ENCODE peak calls at places on chromosomes 13 and 19, in four cellular contexts. One of them, this sample, is unnamed.

GRCh38 chr13:112722433-112723250 is 32.8 kb downstream of the ATP11A start:
- DNase-seq in naive thymus-derived CD4-positive, alpha-beta T cell: no peak
- DNase-seq in HL-60: no peak
- DNase-seq in foreskin fibroblast: peak; percentile 44
- DNase-seq in this sample: no peak

GRCh38 chr19:40908981-40909380 is 26.9 kb upstream of the CYP2A7 start:
- DNase-seq in naive thymus-derived CD4-positive, alpha-beta T cell: no peak
- DNase-seq in HL-60: no peak
- DNase-seq in foreskin fibroblast: no peak
- DNase-seq in this sample: no peak

GRCh38 chr13:33186851-33187250 is 98.7 kb downstream of the STARD13 start:
- DNase-seq in naive thymus-derived CD4-positive, alpha-beta T cell: no peak
- DNase-seq in HL-60: peak; percentile 14
- DNase-seq in foreskin fibroblast: no peak
- DNase-seq in this sample: no peak

GRCh38 chr19:34996978-34997640 is 3.0 kb upstream of the GRAMD1A start:
- DNase-seq in naive thymus-derived CD4-positive, alpha-beta T cell: no peak
- DNase-seq in HL-60: no peak
- DNase-seq in foreskin fibroblast: no peak
- DNase-seq in this sample: no peak

GRCh38 chr19:860481-861098 is 1.1 kb downstream of the CFD start:
- DNase-seq in naive thymus-derived CD4-positive, alpha-beta T cell: peak; percentile 58
- DNase-seq in HL-60: peak; percentile 77
- DNase-seq in foreskin fibroblast: peak; percentile 68
- DNase-seq in this sample: no peak

GRCh38 chr13:47459512-47459911 is 541.6 kb downstream of the SUCLA2 start:
- DNase-seq in naive thymus-derived CD4-positive, alpha-beta T cell: no peak
- DNase-seq in HL-60: no peak
- DNase-seq in foreskin fibroblast: no peak
- DNase-seq in this sample: no peak

GRCh38 chr13:48159436-48160225 is 64.7 kb upstream of the MED4 start:
- DNase-seq in naive thymus-derived CD4-positive, alpha-beta T cell: no peak
- DNase-seq in HL-60: no peak
- DNase-seq in foreskin fibroblast: no peak
- DNase-seq in this sample: no peak

GRCh38 chr13:46295531-46296464 is 84.1 kb downstream of the LRRC63 start:
- DNase-seq in naive thymus-derived CD4-positive, alpha-beta T cell: peak; percentile 28
- DNase-seq in HL-60: peak; percentile 97
- DNase-seq in foreskin fibroblast: peak; percentile 83
- DNase-seq in this sample: peak; percentile 47

GRCh38 chr13:29319451-29319850 is 276.0 kb downstream of the SLC7A1 start:
- DNase-seq in naive thymus-derived CD4-positive, alpha-beta T cell: no peak
- DNase-seq in HL-60: no peak
- DNase-seq in foreskin fibroblast: no peak
- DNase-seq in this sample: no peak

GRCh38 chr13:43263047-43263446 is 239.7 kb downstream of the DNAJC15 start:
- DNase-seq in naive thymus-derived CD4-positive, alpha-beta T cell: no peak
- DNase-seq in HL-60: no peak
- DNase-seq in foreskin fibroblast: no peak
- DNase-seq in this sample: no peak

GRCh38 chr19:4012092-4012974 is 4.8 kb downstream of the PIAS4 start:
- DNase-seq in naive thymus-derived CD4-positive, alpha-beta T cell: no peak
- DNase-seq in HL-60: no peak
- DNase-seq in foreskin fibroblast: no peak
- DNase-seq in this sample: no peak

GRCh38 chr19:49677901-49678674 is 1.0 kb downstream of the PRMT1 start:
- DNase-seq in naive thymus-derived CD4-positive, alpha-beta T cell: peak; percentile 69
- DNase-seq in HL-60: no peak
- DNase-seq in foreskin fibroblast: no peak
- DNase-seq in this sample: peak; percentile 76

GRCh38 chr13:111368091-111368490 is 47.6 kb downstream of the TEX29 start:
- DNase-seq in naive thymus-derived CD4-positive, alpha-beta T cell: no peak
- DNase-seq in HL-60: no peak
- DNase-seq in foreskin fibroblast: no peak
- DNase-seq in this sample: no peak

GRCh38 chr13:110062077-110062776 is 244.7 kb downstream of the COL4A1 start:
- DNase-seq in naive thymus-derived CD4-positive, alpha-beta T cell: no peak
- DNase-seq in HL-60: no peak
- DNase-seq in foreskin fibroblast: peak; percentile 23
- DNase-seq in this sample: no peak

GRCh38 chr13:63938851-63939250 is 2523.2 kb upstream of the PCDH20 start:
- DNase-seq in naive thymus-derived CD4-positive, alpha-beta T cell: no peak
- DNase-seq in HL-60: no peak
- DNase-seq in foreskin fibroblast: peak; percentile 47
- DNase-seq in this sample: no peak

GRCh38 chr19:51735759-51736449 is 12.1 kb upstream of the HAS1 start:
- DNase-seq in naive thymus-derived CD4-positive, alpha-beta T cell: peak; percentile 29
- DNase-seq in HL-60: no peak
- DNase-seq in foreskin fibroblast: no peak
- DNase-seq in this sample: no peak

GRCh38 chr13:48804836-48805601 is 151.3 kb downstream of the CYSLTR2 start:
- DNase-seq in naive thymus-derived CD4-positive, alpha-beta T cell: no peak
- DNase-seq in HL-60: no peak
- DNase-seq in foreskin fibroblast: peak; percentile 43
- DNase-seq in this sample: no peak

GRCh38 chr13:101917833-101918755 is 465.6 kb downstream of the ITGBL1 start:
- DNase-seq in naive thymus-derived CD4-positive, alpha-beta T cell: no peak
- DNase-seq in HL-60: no peak
- DNase-seq in foreskin fibroblast: no peak
- DNase-seq in this sample: no peak

GRCh38 chr19:33271246-33272021 is 30.9 kb downstream of the CEBPA start:
- DNase-seq in naive thymus-derived CD4-positive, alpha-beta T cell: no peak
- DNase-seq in HL-60: no peak
- DNase-seq in foreskin fibroblast: no peak
- DNase-seq in this sample: no peak

GRCh38 chr13:95553614-95554385 is 1.3 kb downstream of the CLDN10 start:
- DNase-seq in naive thymus-derived CD4-positive, alpha-beta T cell: no peak
- DNase-seq in HL-60: no peak
- DNase-seq in foreskin fibroblast: no peak
- DNase-seq in this sample: no peak

GRCh38 chr19:31838163-31838798 is 489.0 kb upstream of the TSHZ3 start:
- DNase-seq in naive thymus-derived CD4-positive, alpha-beta T cell: no peak
- DNase-seq in HL-60: no peak
- DNase-seq in foreskin fibroblast: no peak
- DNase-seq in this sample: no peak

DNA sequence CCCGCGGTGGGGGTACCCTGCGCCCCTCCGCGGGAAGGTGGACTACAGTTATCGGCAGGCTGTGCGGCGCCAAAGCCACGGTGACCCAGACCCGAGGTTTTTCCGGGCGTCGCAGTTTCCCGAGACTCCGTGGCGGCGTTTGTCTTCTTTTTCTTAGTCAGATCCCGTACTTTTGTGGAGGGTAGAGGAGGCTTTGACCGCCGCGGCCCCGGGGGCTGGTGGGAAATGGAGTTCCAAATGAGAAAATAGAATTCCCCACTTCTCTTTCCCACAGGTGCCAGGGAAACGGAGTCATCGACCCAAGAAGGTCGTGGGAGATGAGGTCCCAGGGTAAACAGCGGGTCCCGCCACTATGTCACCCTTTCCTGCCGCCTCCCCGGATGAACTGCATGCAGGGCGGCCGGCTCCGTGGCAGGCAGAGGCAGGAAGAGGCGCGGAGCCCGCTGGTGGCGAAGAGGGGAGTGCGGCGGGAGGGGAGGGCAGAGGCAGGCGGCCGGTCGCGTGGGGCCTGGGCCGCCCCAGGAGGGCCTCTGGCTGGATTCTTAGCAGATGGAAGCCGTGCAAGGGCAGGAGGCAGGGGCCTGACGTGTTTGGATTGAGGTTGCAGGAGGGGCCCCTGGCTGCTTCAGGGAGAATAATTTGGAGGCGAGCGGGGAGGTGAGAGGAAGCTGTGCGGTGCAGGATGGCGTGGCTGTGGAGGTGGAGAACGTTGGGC is 11.5 kb downstream of the CYTH2 start:
- DNase-seq in naive thymus-derived CD4-positive, alpha-beta T cell: peak; percentile 50
- DNase-seq in HL-60: no peak
- DNase-seq in foreskin fibroblast: peak; percentile 28
- DNase-seq in this sample: no peak
- H3K4me3 ChIP-seq in naive thymus-derived CD4-positive, alpha-beta T cell: peak overlapping the region; percentile 68
- H3K4me3 ChIP-seq in HL-60: no peak overlapping the region
- H3K4me3 ChIP-seq in foreskin fibroblast: peak overlapping the region; percentile 18
- H3K4me3 ChIP-seq in this sample: no peak overlapping the region

GRCh38 chr19:54660306-54660705 is 2.5 kb upstream of the LILRB4 start:
- DNase-seq in naive thymus-derived CD4-positive, alpha-beta T cell: no peak
- DNase-seq in HL-60: no peak
- DNase-seq in foreskin fibroblast: no peak
- DNase-seq in this sample: no peak
- H3K4me3 ChIP-seq in naive thymus-derived CD4-positive, alpha-beta T cell: no peak overlapping the region
- H3K4me3 ChIP-seq in HL-60: no peak overlapping the region
- H3K4me3 ChIP-seq in foreskin fibroblast: no peak overlapping the region
- H3K4me3 ChIP-seq in this sample: no peak overlapping the region

DNA sequence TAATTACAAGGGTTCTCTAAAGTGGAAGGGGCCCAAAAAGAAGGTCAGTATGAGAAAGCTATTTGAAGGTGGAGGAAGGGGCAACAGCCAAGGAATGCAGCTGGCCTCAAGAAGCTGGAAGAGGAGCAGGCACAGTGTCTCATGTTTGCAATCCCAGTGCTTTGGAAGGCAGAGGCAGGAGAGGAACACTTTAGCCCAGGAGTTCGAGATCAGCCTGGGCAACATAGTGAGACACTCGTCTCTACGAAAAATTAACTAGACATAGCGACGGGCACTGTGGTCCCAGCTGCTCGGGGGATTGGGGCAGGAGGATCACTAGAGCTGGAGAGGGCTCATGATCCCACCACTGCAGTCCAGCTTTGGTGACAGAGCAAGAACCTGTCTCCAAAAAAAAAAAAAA is 656 bp upstream of the NEK3 start:
- DNase-seq in naive thymus-derived CD4-positive, alpha-beta T cell: no peak
- DNase-seq in HL-60: no peak
- DNase-seq in foreskin fibroblast: no peak
- DNase-seq in this sample: no peak
- H3K4me3 ChIP-seq in naive thymus-derived CD4-positive, alpha-beta T cell: peak overlapping the region; percentile 69
- H3K4me3 ChIP-seq in HL-60: no peak overlapping the region
- H3K4me3 ChIP-seq in foreskin fibroblast: no peak overlapping the region
- H3K4me3 ChIP-seq in this sample: no peak overlapping the region

GRCh38 chr13:26760835-26761582 is 423 bp upstream of the GPR12 start:
- DNase-seq in naive thymus-derived CD4-positive, alpha-beta T cell: no peak
- DNase-seq in HL-60: no peak
- DNase-seq in foreskin fibroblast: no peak
- DNase-seq in this sample: no peak

GRCh38 chr13:26759156-26759906 is 1.3 kb downstream of the GPR12 start:
- DNase-seq in naive thymus-derived CD4-positive, alpha-beta T cell: no peak
- DNase-seq in HL-60: no peak
- DNase-seq in foreskin fibroblast: no peak
- DNase-seq in this sample: no peak

GRCh38 chr13:26758496-26759155 is 2.0 kb downstream of the GPR12 start:
- DNase-seq in naive thymus-derived CD4-positive, alpha-beta T cell: no peak
- DNase-seq in HL-60: no peak
- DNase-seq in foreskin fibroblast: no peak
- DNase-seq in this sample: no peak

GRCh38 chr13:26759907-26760834 is at the start of gene GPR12:
- DNase-seq in naive thymus-derived CD4-positive, alpha-beta T cell: no peak
- DNase-seq in HL-60: no peak
- DNase-seq in foreskin fibroblast: peak; percentile 6
- DNase-seq in this sample: no peak
- H3K4me3 ChIP-seq in naive thymus-derived CD4-positive, alpha-beta T cell: no peak within 1 kb of the TSS
- H3K4me3 ChIP-seq in HL-60: no peak within 1 kb of the TSS
- H3K4me3 ChIP-seq in foreskin fibroblast: no peak within 1 kb of the TSS
- H3K4me3 ChIP-seq in this sample: no peak within 1 kb of the TSS

GRCh38 chr19:7705387-7706187 is 3.7 kb upstream of the FCER2 start:
- DNase-seq in naive thymus-derived CD4-positive, alpha-beta T cell: peak; percentile 47
- DNase-seq in HL-60: peak; percentile 89
- DNase-seq in foreskin fibroblast: no peak
- DNase-seq in this sample: peak; percentile 95
- H3K4me3 ChIP-seq in naive thymus-derived CD4-positive, alpha-beta T cell: peak overlapping the region; percentile 34
- H3K4me3 ChIP-seq in HL-60: no peak overlapping the region
- H3K4me3 ChIP-seq in foreskin fibroblast: no peak overlapping the region
- H3K4me3 ChIP-seq in this sample: no peak overlapping the region